ENCODE peak calls at places on chromosomes 12 and 14, in eight cellular contexts. R is lower leg skin, C is breast epithelium, Y is uterus, T is esophagus muscularis mucosa, W is HCT116, E is NB4, G is K562. V is an unnamed sample.

GRCh38 chr14:100067481-100067880 is 2.3 kb downstream of the EVL start:
- DNase-seq in R (no peak), Y (no peak), G (no peak), E (peak; percentile 55), C (no peak), W (no peak), T (no peak), V (no peak)

GRCh38 chr14:101520621-101521305 is 40.5 kb upstream of the DIO3 start:
- DNase-seq in G (no peak), W (no peak), E (no peak), R (peak; percentile 69), Y (peak; percentile 78), C (peak; percentile 49), T (no peak), V (no peak)

GRCh38 chr14:105411017-105411941 is 8.3 kb upstream of the MTA1 start:
- DNase-seq in T (no peak), C (no peak), Y (no peak), G (peak; percentile 54), R (peak; percentile 12), W (no peak), E (peak; percentile 59), V (no peak)

GRCh38 chr12:56103066-56103711 is 1.2 kb upstream of the PA2G4 start:
- DNase-seq in W (no peak), T (no peak), G (no peak), Y (no peak), R (no peak), E (no peak), C (no peak), V (no peak)

GRCh38 chr14:105356927-105357326 is 41.4 kb upstream of the TEX22 start:
- DNase-seq in G (no peak), T (no peak), Y (no peak), E (no peak), W (no peak), C (no peak), R (no peak), V (no peak)

GRCh38 chr14:102949062-102949800 is 26.8 kb downstream of the AMN start:
- DNase-seq in C (no peak), T (no peak), W (no peak), Y (no peak), E (peak; percentile 82), G (no peak), R (no peak), V (no peak)

GRCh38 chr12:119802472-119802871 is 74.6 kb downstream of the CIT start:
- DNase-seq in E (no peak), Y (no peak), W (no peak), R (peak; percentile 36), C (no peak), G (no peak), T (no peak), V (no peak)

GRCh38 chr12:105233045-105233905 is 2.7 kb downstream of the APPL2 start:
- DNase-seq in R (no peak), W (no peak), C (no peak), G (no peak), T (no peak), E (no peak), Y (no peak), V (no peak)

GRCh38 chr14:92847220-92848148 is 53.4 kb downstream of the GOLGA5 start:
- DNase-seq in E (peak; percentile 14), R (no peak), W (no peak), G (no peak), C (no peak), T (no peak), Y (no peak), V (no peak)

GRCh38 chr12:130622803-130623202 is 93.3 kb downstream of the RIMBP2 start:
- DNase-seq in G (no peak), R (no peak), E (no peak), C (no peak), T (no peak), Y (no peak), W (no peak), V (no peak)

GRCh38 chr12:1083086-1083887 is 92.3 kb downstream of the ERC1 start:
- DNase-seq in R (no peak), W (no peak), E (no peak), G (no peak), C (no peak), Y (no peak), T (no peak), V (no peak)

GRCh38 chr12:51836012-51836832 is 12.3 kb downstream of the FIGNL2 start:
- DNase-seq in C (no peak), T (no peak), W (no peak), R (no peak), G (no peak), E (no peak), Y (no peak), V (no peak)

GRCh38 chr12:49489720-49490119 is 49.1 kb upstream of the KCNH3 start:
- DNase-seq in C (no peak), W (peak; percentile 70), Y (no peak), E (no peak), G (no peak), R (no peak), T (no peak), V (no peak)
- H3K4me3 ChIP-seq in C (no peak overlapping the region), W (no peak overlapping the region), Y (no peak overlapping the region), E (no peak overlapping the region), G (no peak overlapping the region), R (no peak overlapping the region), T (no peak overlapping the region), V (no peak overlapping the region)

DNA sequence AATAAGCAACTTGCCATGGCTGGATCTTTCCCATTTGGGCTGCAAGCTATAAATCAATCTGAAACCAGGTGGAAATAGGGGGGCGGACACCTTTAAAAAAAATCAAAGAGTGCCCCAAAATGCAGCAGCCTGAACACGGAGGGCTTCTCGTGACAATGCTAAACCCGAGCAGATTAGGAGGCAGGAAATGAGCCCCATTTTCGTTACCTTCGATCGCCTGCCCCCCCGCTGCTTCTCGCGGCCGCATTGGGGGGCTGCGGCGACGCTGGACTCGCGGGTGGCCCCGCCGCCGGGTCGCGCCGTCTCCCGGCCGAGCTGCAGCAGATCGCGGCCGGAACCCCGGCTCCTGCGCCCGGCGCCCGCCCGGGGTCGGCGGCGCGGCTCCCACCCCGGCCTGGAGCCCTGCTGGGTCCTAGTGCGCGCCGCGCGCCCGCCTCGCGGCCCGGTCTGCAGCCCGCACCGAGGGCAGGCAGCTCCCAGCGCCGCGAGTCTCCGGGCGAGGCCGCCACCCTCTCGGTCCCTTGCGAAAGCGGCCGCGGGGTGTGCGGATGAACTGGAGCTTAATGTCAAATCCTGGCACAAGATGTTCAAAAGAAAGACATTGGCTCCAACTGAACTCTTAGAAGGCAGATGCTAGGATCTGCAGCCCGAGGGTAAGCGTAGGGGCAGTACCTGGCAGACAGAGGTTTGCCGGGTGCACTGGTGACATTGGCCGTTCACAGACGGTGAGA is 202.0 kb upstream of the FOXN3 start:
- DNase-seq in T (no peak), G (no peak), C (no peak), W (peak; percentile 13), R (peak; percentile 51), Y (peak; percentile 59), E (peak; percentile 74), V (no peak)
- TF ChIP-seq POLR2A in T (no peak), G (no peak), C (no peak), W (peak; percentile 46), R (no peak), Y (no peak), E (no peak), V (peak; percentile 40)

GRCh38 chr12:70721958-70722357 is 84.7 kb upstream of the PTPRB start:
- DNase-seq in R (no peak), E (no peak), C (no peak), Y (no peak), T (no peak), W (no peak), G (no peak), V (no peak)

GRCh38 chr12:70719084-70719483 is 81.9 kb upstream of the PTPRB start:
- DNase-seq in T (no peak), Y (no peak), R (no peak), E (no peak), G (no peak), W (no peak), C (no peak), V (no peak)

GRCh38 chr12:70721216-70721615 is 84.0 kb upstream of the PTPRB start:
- DNase-seq in W (no peak), Y (no peak), C (no peak), G (no peak), R (no peak), T (no peak), E (no peak), V (no peak)

GRCh38 chr12:70722584-70723343 is 85.5 kb upstream of the PTPRB start:
- DNase-seq in Y (no peak), E (no peak), G (peak; percentile 35), R (no peak), T (no peak), C (no peak), W (no peak), V (no peak)

DNA sequence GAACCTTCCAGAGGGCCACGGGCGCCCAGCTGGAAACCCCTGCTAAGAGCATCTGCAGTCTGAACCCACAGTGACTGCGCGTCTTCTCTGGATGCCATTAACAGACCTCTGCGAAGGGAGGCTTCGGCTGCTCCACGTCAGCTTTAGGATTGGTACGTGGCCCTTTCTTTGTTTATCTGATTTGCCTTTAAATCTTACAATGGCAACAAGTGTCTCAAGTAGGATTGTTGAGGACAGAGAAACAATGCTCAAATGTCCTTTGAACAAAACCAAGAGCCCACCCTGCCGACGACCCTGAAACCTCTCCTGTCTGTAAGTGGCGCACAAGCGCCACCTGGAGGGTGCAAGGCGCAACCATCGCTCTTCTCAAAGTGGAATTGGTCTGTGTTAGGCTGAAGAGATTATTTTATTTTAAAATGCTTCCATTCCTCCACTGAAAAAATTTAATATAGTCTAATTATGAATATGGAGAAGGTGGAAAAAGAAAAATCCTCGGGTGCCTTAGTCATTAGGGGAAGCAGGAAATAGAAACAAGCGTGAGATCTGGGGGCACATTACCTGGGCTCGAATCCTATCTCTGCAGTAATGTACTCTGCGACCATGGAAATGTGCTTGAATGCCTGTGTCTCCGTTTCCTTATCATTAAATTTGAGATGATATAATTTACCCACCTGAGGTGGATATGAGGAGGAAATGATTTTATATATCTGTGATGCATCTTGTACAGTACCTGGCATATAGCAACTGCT is 82.6 kb upstream of the PTPRB start:
- DNase-seq in R (no peak), C (no peak), T (no peak), G (peak; percentile 57), W (no peak), Y (peak; percentile 24), E (peak; percentile 34), V (no peak)
- H3K4me3 ChIP-seq in R (no peak overlapping the region), C (peak overlapping the region; percentile 7), T (peak overlapping the region; percentile 24), G (no peak overlapping the region), W (no peak overlapping the region), Y (no peak overlapping the region), E (no peak overlapping the region), V (no peak overlapping the region)

GRCh38 chr14:21055473-21056117 is 2.0 kb upstream of the RNASE8 start:
- DNase-seq in Y (no peak), G (no peak), W (no peak), R (no peak), C (no peak), T (no peak), E (no peak), V (no peak)
- TF ChIP-seq POLR2A in Y (no peak), G (no peak), W (no peak), R (no peak), C (no peak), T (no peak), E (no peak), V (no peak)

DNA sequence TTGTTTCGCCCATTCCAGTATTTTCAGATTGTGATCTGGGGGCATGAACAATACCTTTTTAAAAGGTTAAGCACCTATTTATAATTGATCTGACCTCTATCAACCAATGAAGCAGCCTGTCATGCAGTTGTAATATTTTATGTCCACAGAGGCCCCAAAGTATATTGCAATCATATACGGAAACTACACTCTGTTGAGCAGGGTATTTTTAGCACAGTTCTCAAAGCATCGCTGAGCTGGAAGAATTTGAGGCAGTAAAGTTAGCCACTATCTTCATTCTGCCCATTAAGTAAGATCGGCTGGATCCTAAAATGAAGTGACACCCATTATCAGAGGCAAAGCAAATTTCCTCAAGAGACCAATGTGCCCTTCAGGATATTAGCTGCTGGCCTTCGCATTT is 47.7 kb upstream of the GRIP1 start:
- DNase-seq in G (no peak), W (no peak), T (no peak), R (no peak), E (no peak), Y (no peak), C (no peak), V (no peak)
- H3K4me3 ChIP-seq in G (no peak overlapping the region), W (no peak overlapping the region), T (no peak overlapping the region), R (no peak overlapping the region), E (no peak overlapping the region), Y (no peak overlapping the region), C (no peak overlapping the region), V (no peak overlapping the region)